ENCODE peak calls at places on chromosomes 1 and 21, in eight cellular contexts. M is stimulated activated CD4-positive, alpha-beta T cell treated with anti-CD3 and anti-CD28 coated beads, Interleukin-4, amount 100 ng/mL, for 48 hours; T is AG09309; G is CD8-positive, alpha-beta memory T cell; D is SJSA1; P is lower lobe of right lung; X is NCI-H510A; S is renal cortical epithelial cell. Y is an unnamed sample.
A peak's percentile ranks its signal among the peaks of the same experiment; 100 is the strongest.

GRCh38 chr1:109226078-109226445 is 12.3 kb downstream of the SARS1 start:
- DNase-seq in T (no peak), X (no peak), G (no peak), S (no peak), P (no peak), D (no peak), M (no peak), Y (no peak)

GRCh38 chr1:16138772-16139221 is 17.1 kb downstream of the EPHA2 start:
- DNase-seq in D (peak; percentile 49), M (no peak), P (no peak), S (no peak), T (no peak), G (no peak), X (no peak), Y (no peak)

GRCh38 chr21:43609501-43610340 is 49.6 kb downstream of the HSF2BP start:
- DNase-seq in S (peak; percentile 95), X (peak; percentile 69), D (peak; percentile 84), P (no peak), M (no peak), G (no peak), T (no peak), Y (peak; percentile 80)

GRCh38 chr1:44707959-44708831 is 22.8 kb downstream of the RNU5D-1 start:
- DNase-seq in P (no peak), S (peak; percentile 54), M (no peak), D (peak; percentile 62), X (no peak), G (no peak), T (no peak), Y (no peak)

GRCh38 chr1:180173952-180174351 is 19.3 kb downstream of the QSOX1 start:
- DNase-seq in M (no peak), T (no peak), P (peak; percentile 75), S (no peak), D (no peak), X (no peak), G (no peak), Y (peak; percentile 41)

GRCh38 chr1:212914789-212915188 is 35.6 kb upstream of the VASH2 start:
- DNase-seq in G (no peak), X (no peak), T (no peak), D (no peak), S (no peak), M (no peak), P (no peak), Y (no peak)

GRCh38 chr1:237713886-237714285 is 176.8 kb downstream of the ZP4 start:
- DNase-seq in X (no peak), D (no peak), P (no peak), M (no peak), T (no peak), G (no peak), S (peak; percentile 19), Y (no peak)

GRCh38 chr1:53541263-53541625 is 82.0 kb downstream of the DMRTB1 start:
- DNase-seq in S (no peak), M (no peak), P (no peak), T (no peak), D (no peak), G (peak; percentile 32), X (no peak), Y (no peak)

Y was measured in breast epithelium.